ENCODE peak calls at places on chromosomes 3 and 15, in four cellular contexts. One of them, this sample, is unnamed.

GRCh38 chr3:178540184-178540583 is 3.9 kb downstream of the KCNMB2 start:
- DNase-seq in glomerular endothelial cell: no peak
- DNase-seq in astrocyte of the spinal cord: no peak
- DNase-seq in IMR-90: no peak
- DNase-seq in this sample: no peak

GRCh38 chr3:39106281-39107055 is 959 bp downstream of the GORASP1 start:
- DNase-seq in glomerular endothelial cell: no peak
- DNase-seq in astrocyte of the spinal cord: peak
- DNase-seq in IMR-90: peak
- DNase-seq in this sample: peak

GRCh38 chr15:90872481-90873184 is 4.2 kb downstream of the FURIN start:
- DNase-seq in IMR-90: peak
- DNase-seq in astrocyte of the spinal cord: peak
- DNase-seq in glomerular endothelial cell: no peak
- DNase-seq in this sample: peak

GRCh38 chr3:132256984-132257383 is 60.2 kb upstream of the ACP3 start:
- DNase-seq in astrocyte of the spinal cord: peak
- DNase-seq in glomerular endothelial cell: peak
- DNase-seq in IMR-90: peak
- DNase-seq in this sample: peak

GRCh38 chr3:155393316-155393715 is 99.8 kb upstream of the STRIT1 start:
- DNase-seq in glomerular endothelial cell: no peak
- DNase-seq in astrocyte of the spinal cord: no peak
- DNase-seq in IMR-90: no peak
- DNase-seq in this sample: no peak

GRCh38 chr3:160815280-160815679 is 59.2 kb downstream of the PPM1L start:
- DNase-seq in glomerular endothelial cell: no peak
- DNase-seq in IMR-90: no peak
- DNase-seq in astrocyte of the spinal cord: no peak
- DNase-seq in this sample: no peak

GRCh38 chr15:41838400-41838897 is at the start of gene PLA2G4B:
- DNase-seq in IMR-90: no peak
- DNase-seq in astrocyte of the spinal cord: no peak
- DNase-seq in glomerular endothelial cell: no peak
- DNase-seq in this sample: no peak

GRCh38 chr3:195769551-195769950 is 42.2 kb downstream of the MUC4 start:
- DNase-seq in glomerular endothelial cell: no peak
- DNase-seq in astrocyte of the spinal cord: no peak
- DNase-seq in IMR-90: no peak
- DNase-seq in this sample: no peak

GRCh38 chr15:39685999-39686613 is 96.5 kb downstream of the FSIP1 start:
- DNase-seq in astrocyte of the spinal cord: peak
- DNase-seq in glomerular endothelial cell: peak
- DNase-seq in IMR-90: peak
- DNase-seq in this sample: peak

GRCh38 chr3:160224256-160224655 is 966 bp upstream of the C3orf80 start:
- DNase-seq in IMR-90: no peak
- DNase-seq in glomerular endothelial cell: no peak
- DNase-seq in astrocyte of the spinal cord: no peak
- DNase-seq in this sample: no peak

GRCh38 chr15:73755481-73755880 is 2.3 kb upstream of the INSYN1 start:
- DNase-seq in glomerular endothelial cell: no peak
- DNase-seq in astrocyte of the spinal cord: no peak
- DNase-seq in IMR-90: no peak
- DNase-seq in this sample: no peak

GRCh38 chr15:25783607-25784131 is 79.5 kb downstream of the ATP10A start:
- DNase-seq in IMR-90: peak
- DNase-seq in glomerular endothelial cell: no peak
- DNase-seq in astrocyte of the spinal cord: peak
- DNase-seq in this sample: no peak

GRCh38 chr15:97168704-97169475 is 791.6 kb upstream of the ARRDC4 start:
- DNase-seq in IMR-90: no peak
- DNase-seq in astrocyte of the spinal cord: no peak
- DNase-seq in glomerular endothelial cell: no peak
- DNase-seq in this sample: peak

GRCh38 chr15:41491889-41492288 is 1.8 kb upstream of the ITPKA start:
- DNase-seq in glomerular endothelial cell: no peak
- DNase-seq in IMR-90: no peak
- DNase-seq in astrocyte of the spinal cord: no peak
- DNase-seq in this sample: no peak

GRCh38 chr3:60161334-60161733 is 1089.9 kb downstream of the FHIT start:
- DNase-seq in astrocyte of the spinal cord: no peak
- DNase-seq in IMR-90: no peak
- DNase-seq in glomerular endothelial cell: no peak
- DNase-seq in this sample: no peak

GRCh38 chr3:30538787-30539186 is 67.6 kb upstream of the TGFBR2 start:
- DNase-seq in astrocyte of the spinal cord: peak
- DNase-seq in IMR-90: peak
- DNase-seq in glomerular endothelial cell: no peak
- DNase-seq in this sample: peak

GRCh38 chr15:63191895-63192603 is 2.6 kb downstream of the RAB8B start:
- DNase-seq in IMR-90: no peak
- DNase-seq in astrocyte of the spinal cord: no peak
- DNase-seq in glomerular endothelial cell: no peak
- DNase-seq in this sample: peak

GRCh38 chr3:109899930-109900329 is 562.6 kb upstream of the DPPA4 start:
- DNase-seq in IMR-90: no peak
- DNase-seq in glomerular endothelial cell: no peak
- DNase-seq in astrocyte of the spinal cord: no peak
- DNase-seq in this sample: no peak

GRCh38 chr3:114179575-114179974 is 723 bp upstream of the DRD3 start:
- DNase-seq in IMR-90: peak
- DNase-seq in astrocyte of the spinal cord: peak
- DNase-seq in glomerular endothelial cell: no peak
- DNase-seq in this sample: peak